ENCODE peak calls at places on chromosome 19, in seven cellular contexts. One of them, this sample, is unnamed.

GRCh38 chr19:46791944-46792343 is 3.5 kb upstream of the SLC1A5 start:
- DNase-seq in HTR-8/SVneo: no peak
- DNase-seq in posterior cingulate gyrus: no peak
- DNase-seq in activated T-cell treated with anti-CD3 and anti-CD28 coated beads for 1 hour: no peak
- DNase-seq in GM06990: no peak
- DNase-seq in AG04450: no peak
- DNase-seq in NCI-H510A: no peak
- DNase-seq in this sample: no peak

GRCh38 chr19:48344892-48345291 is 18.8 kb downstream of the TMEM143 start:
- DNase-seq in HTR-8/SVneo: no peak
- DNase-seq in posterior cingulate gyrus: no peak
- DNase-seq in activated T-cell treated with anti-CD3 and anti-CD28 coated beads for 1 hour: no peak
- DNase-seq in GM06990: no peak
- DNase-seq in AG04450: no peak
- DNase-seq in NCI-H510A: no peak
- DNase-seq in this sample: no peak

GRCh38 chr19:48506138-48506733 is 5.4 kb downstream of the LMTK3 start:
- DNase-seq in HTR-8/SVneo: no peak
- DNase-seq in posterior cingulate gyrus: no peak
- DNase-seq in activated T-cell treated with anti-CD3 and anti-CD28 coated beads for 1 hour: no peak
- DNase-seq in GM06990: no peak
- DNase-seq in AG04450: no peak
- DNase-seq in NCI-H510A: no peak
- DNase-seq in this sample: no peak

GRCh38 chr19:38506723-38507550 is 73.4 kb downstream of the RYR1 start:
- DNase-seq in HTR-8/SVneo: peak
- DNase-seq in posterior cingulate gyrus: peak
- DNase-seq in activated T-cell treated with anti-CD3 and anti-CD28 coated beads for 1 hour: peak
- DNase-seq in GM06990: peak
- DNase-seq in AG04450: no peak
- DNase-seq in NCI-H510A: no peak
- DNase-seq in this sample: peak

GRCh38 chr19:50008532-50008931 is 16.6 kb downstream of the VRK3 start:
- DNase-seq in HTR-8/SVneo: no peak
- DNase-seq in posterior cingulate gyrus: peak
- DNase-seq in activated T-cell treated with anti-CD3 and anti-CD28 coated beads for 1 hour: no peak
- DNase-seq in GM06990: no peak
- DNase-seq in AG04450: no peak
- DNase-seq in NCI-H510A: no peak
- DNase-seq in this sample: no peak

GRCh38 chr19:55279773-55280643 is at the start of gene HSPBP1:
- DNase-seq in HTR-8/SVneo: peak
- DNase-seq in posterior cingulate gyrus: peak
- DNase-seq in activated T-cell treated with anti-CD3 and anti-CD28 coated beads for 1 hour: peak
- DNase-seq in GM06990: peak
- DNase-seq in AG04450: peak
- DNase-seq in NCI-H510A: peak
- DNase-seq in this sample: peak

GRCh38 chr19:54464624-54465266 is 1.2 kb upstream of the LENG9 start:
- DNase-seq in HTR-8/SVneo: peak
- DNase-seq in posterior cingulate gyrus: peak
- DNase-seq in activated T-cell treated with anti-CD3 and anti-CD28 coated beads for 1 hour: peak
- DNase-seq in GM06990: peak
- DNase-seq in AG04450: no peak
- DNase-seq in NCI-H510A: peak
- DNase-seq in this sample: no peak

GRCh38 chr19:37817180-37817911 is 38.0 kb upstream of the ZNF573 start:
- DNase-seq in HTR-8/SVneo: no peak
- DNase-seq in posterior cingulate gyrus: peak
- DNase-seq in activated T-cell treated with anti-CD3 and anti-CD28 coated beads for 1 hour: peak
- DNase-seq in GM06990: peak
- DNase-seq in AG04450: no peak
- DNase-seq in NCI-H510A: peak
- DNase-seq in this sample: no peak

GRCh38 chr19:31529121-31529520 is 179.9 kb upstream of the TSHZ3 start:
- DNase-seq in HTR-8/SVneo: no peak
- DNase-seq in posterior cingulate gyrus: no peak
- DNase-seq in activated T-cell treated with anti-CD3 and anti-CD28 coated beads for 1 hour: no peak
- DNase-seq in GM06990: no peak
- DNase-seq in AG04450: no peak
- DNase-seq in NCI-H510A: no peak
- DNase-seq in this sample: no peak

This sample was measured in Panc1.